ENCODE peak calls at places on chromosomes 12 and 14, in six cellular contexts. T is M059J; A is fibroblast of the conjunctiva; B is iris pigment epithelial cell; J is hypothalamus; W is activated T-helper 1 cell treated with anti-CD3 and anti-CD28 coated beads, Interleukin-2, amount 50 U/mL, for 16 hours. K is an unnamed sample.

GRCh38 chr12:118398878-118399277 is 22.5 kb downstream of the SUDS3 start:
- DNase-seq in B (peak; percentile 34), T (no peak), W (no peak), J (no peak), A (no peak), K (peak; percentile 23)

GRCh38 chr14:66233571-66233970 is 252.6 kb upstream of the CCDC196 start:
- DNase-seq in W (no peak), A (no peak), J (no peak), T (no peak), B (no peak), K (no peak)

GRCh38 chr12:57881035-57881973 is 34.8 kb upstream of the CTDSP2 start:
- DNase-seq in T (peak; percentile 86), B (peak; percentile 75), W (no peak), J (no peak), A (no peak), K (peak; percentile 79)

GRCh38 chr12:122050706-122051105 is 27.9 kb upstream of the MLXIP start:
- DNase-seq in W (no peak), T (no peak), A (no peak), J (no peak), B (no peak), K (no peak)

GRCh38 chr12:127628655-127629054 is 638.3 kb upstream of the TMEM132C start:
- DNase-seq in T (peak; percentile 77), J (no peak), B (peak; percentile 11), A (no peak), W (no peak), K (peak; percentile 54)

GRCh38 chr14:57865450-57866198 is at the start of gene SLC35F4:
- DNase-seq in J (no peak), W (no peak), T (peak; percentile 5), A (no peak), B (peak; percentile 5), K (no peak)

GRCh38 chr12:105470102-105470501 is 139.6 kb downstream of the C12orf75 start:
- DNase-seq in J (no peak), A (no peak), W (no peak), B (no peak), T (no peak), K (no peak)

GRCh38 chr12:100896192-100896591 is 101.6 kb downstream of the ANO4 start:
- DNase-seq in B (no peak), J (no peak), A (no peak), W (no peak), T (no peak), K (no peak)

GRCh38 chr12:126469211-126469610 is 1404.0 kb downstream of the AACS start:
- DNase-seq in T (no peak), B (no peak), W (no peak), J (no peak), A (no peak), K (no peak)